ENCODE peak calls at places on chromosomes 12 and 14, in four cellular contexts. Q is HL-60, R is GM12878, J is K562. X is an unnamed sample.

GRCh38 chr14:49951946-49952345 is 59.1 kb downstream of the ARF6 start:
- DNase-seq in Q (no peak), R (no peak), J (no peak), X (no peak)

GRCh38 chr12:62724947-62725447 is 210.0 kb downstream of the PPM1H start:
- DNase-seq in Q (no peak), R (no peak), J (peak; percentile 29), X (no peak)

GRCh38 chr14:21109377-21110260 is 8.8 kb downstream of the TMEM253 start:
- DNase-seq in Q (no peak), R (peak; percentile 57), J (no peak), X (no peak)

GRCh38 chr12:96344124-96344695 is 56.0 kb downstream of the CDK17 start:
- DNase-seq in Q (no peak), R (no peak), J (no peak), X (no peak)

GRCh38 chr12:13135336-13136178 is 32.1 kb upstream of the GSG1 start:
- DNase-seq in Q (no peak), R (no peak), J (peak; percentile 5), X (no peak)

GRCh38 chr12:33304176-33304575 is 135.4 kb downstream of the SYT10 start:
- DNase-seq in Q (no peak), R (no peak), J (no peak), X (no peak)

GRCh38 chr12:54025507-54026393 is 2.5 kb upstream of the HOXC6 start:
- DNase-seq in Q (no peak), R (no peak), J (no peak), X (no peak)

GRCh38 chr12:78359530-78359929 is 505.0 kb upstream of the SYT1 start:
- DNase-seq in Q (no peak), R (no peak), J (no peak), X (no peak)

GRCh38 chr14:23360496-23360895 is 4.5 kb downstream of the EFS start:
- DNase-seq in Q (no peak), R (no peak), J (peak; percentile 29), X (no peak)

GRCh38 chr14:30129795-30130194 is 202.1 kb upstream of the PRKD1 start:
- DNase-seq in Q (no peak), R (no peak), J (no peak), X (no peak)

GRCh38 chr12:16610743-16611142 is 4.8 kb upstream of the LMO3 start:
- DNase-seq in Q (no peak), R (no peak), J (no peak), X (no peak)

GRCh38 chr12:16612647-16613046 is 6.7 kb upstream of the LMO3 start:
- DNase-seq in Q (no peak), R (no peak), J (no peak), X (no peak)

GRCh38 chr12:16610006-16610520 is 4.1 kb upstream of the LMO3 start:
- DNase-seq in Q (no peak), R (no peak), J (no peak), X (no peak)

GRCh38 chr12:16611146-16611545 is 5.2 kb upstream of the LMO3 start:
- DNase-seq in Q (no peak), R (no peak), J (no peak), X (no peak)

DNA sequence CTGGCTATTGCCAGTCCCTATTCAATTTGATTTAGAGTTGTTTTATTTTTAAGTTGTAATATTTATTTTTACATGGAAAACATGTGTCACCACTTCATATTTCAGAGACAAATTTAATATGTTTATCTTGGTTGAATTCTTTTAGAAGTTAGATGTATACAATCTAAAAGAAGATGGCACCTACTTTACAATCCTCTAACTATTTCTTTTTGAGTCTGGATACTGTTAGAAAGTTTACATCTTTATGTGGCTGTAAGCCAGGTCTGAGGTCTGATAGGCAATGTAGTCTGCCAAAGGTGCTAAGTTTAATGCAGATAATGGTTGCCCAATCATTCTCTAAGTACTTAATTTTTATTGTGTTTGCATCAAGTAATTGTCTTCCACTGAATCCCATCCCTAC is 7.2 kb upstream of the LMO3 start:
- DNase-seq in Q (no peak), R (no peak), J (no peak), X (no peak)
- TF ChIP-seq SPI1 in Q (no peak), R (no peak), J (no peak), X (no peak)

DNA sequence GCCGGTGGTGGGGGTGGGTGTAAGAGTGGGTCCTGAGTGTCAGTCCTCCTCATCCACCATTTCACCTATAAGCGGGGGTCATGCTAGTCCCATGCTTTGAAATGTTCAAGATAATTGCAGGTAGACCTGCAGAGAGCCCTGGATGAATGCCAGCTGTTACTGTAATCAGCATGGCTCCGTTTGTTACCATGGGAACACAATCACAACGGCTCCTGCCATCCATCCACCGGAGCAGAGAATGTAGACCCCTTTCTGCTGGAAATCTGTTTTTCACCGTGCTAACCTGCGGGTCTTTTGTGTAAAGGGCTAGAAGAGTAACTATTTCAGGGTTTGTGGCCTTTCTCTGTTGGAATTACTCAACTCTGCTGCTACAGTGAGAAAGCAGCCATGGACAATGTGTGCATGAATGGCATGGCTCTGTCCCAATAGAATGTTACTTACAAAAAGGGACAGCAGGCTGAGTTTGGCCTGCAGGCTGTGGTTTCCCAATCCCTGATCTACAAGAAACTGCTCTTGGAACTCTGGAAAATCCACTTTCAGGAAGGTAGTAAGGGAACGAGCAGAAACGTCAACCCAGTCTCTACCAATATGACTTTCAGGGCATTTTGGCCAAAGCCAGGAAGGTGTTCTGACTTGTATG is 36.1 kb downstream of the KCTD10 start:
- DNase-seq in Q (no peak), R (no peak), J (no peak), X (no peak)
- TF ChIP-seq SPI1 in Q (no peak), R (no peak), J (no peak), X (no peak)

GRCh38 chr12:3771853-3772252 is 18.9 kb upstream of the CRACR2A start:
- DNase-seq in Q (no peak), R (no peak), J (no peak), X (no peak)

GRCh38 chr12:3772380-3772779 is 19.5 kb upstream of the CRACR2A start:
- DNase-seq in Q (no peak), R (no peak), J (no peak), X (no peak)

GRCh38 chr12:3775385-3776035 is 22.6 kb upstream of the CRACR2A start:
- DNase-seq in Q (no peak), R (no peak), J (no peak), X (no peak)

GRCh38 chr12:3777206-3777809 is 24.4 kb upstream of the CRACR2A start:
- DNase-seq in Q (no peak), R (no peak), J (peak; percentile 15), X (no peak)
- TF ChIP-seq SPI1 in Q (no peak), R (no peak), J (no peak), X (no peak)

GRCh38 chr12:9673404-9674225 is 4.1 kb downstream of the CLEC2D start:
- DNase-seq in Q (no peak), R (no peak), J (peak; percentile 55), X (no peak)

GRCh38 chr12:9669019-9669326 is 540 bp upstream of the CLEC2D start:
- DNase-seq in Q (no peak), R (no peak), J (no peak), X (no peak)

GRCh38 chr12:9667403-9667802 is 2.1 kb upstream of the CLEC2D start:
- DNase-seq in Q (no peak), R (peak; percentile 72), J (no peak), X (no peak)

GRCh38 chr12:9668141-9669018 is 1.1 kb upstream of the CLEC2D start:
- DNase-seq in Q (no peak), R (no peak), J (no peak), X (no peak)

DNA sequence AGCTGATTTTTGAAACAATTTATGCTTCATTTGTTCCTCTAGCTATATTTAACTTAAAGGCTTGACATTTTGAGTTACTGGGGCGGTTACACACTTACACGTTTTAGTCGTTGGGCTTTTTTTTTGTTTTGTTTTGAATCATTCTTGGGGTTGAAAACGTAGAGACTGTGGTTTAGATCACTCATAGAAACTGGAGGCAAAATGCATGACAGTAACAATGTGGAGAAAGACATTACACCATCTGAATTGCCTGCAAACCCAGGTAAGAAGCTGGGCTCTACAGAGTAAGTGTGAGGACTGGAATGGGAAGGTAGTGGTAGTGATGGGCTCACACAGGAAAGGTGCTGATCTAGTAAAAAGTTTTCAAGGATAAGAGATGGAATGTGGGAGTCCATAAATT is at the start of gene CLEC2D:
- DNase-seq in Q (no peak), R (peak; percentile 95), J (no peak), X (no peak)
- TF ChIP-seq SPI1 in Q (no peak), R (no peak), J (no peak), X (no peak)

X was measured in GM12891.